ENCODE peak calls at places on chromosomes 11 and 22, in eight cellular contexts. One of them, this sample, is unnamed.

GRCh38 chr11:108117746-108118371 is 3.5 kb upstream of the ACAT1 start:
- DNase-seq in T47D: peak; percentile 76
- DNase-seq in lower lobe of right lung: no peak
- DNase-seq in activated CD4-positive, alpha-beta T cell treated with anti-CD3 and anti-CD28 coated beads, Interleukin-2, amount 50 U/mL, for 1 hour: no peak
- DNase-seq in tibial nerve: no peak
- DNase-seq in fibroblast of villous mesenchyme: peak; percentile 67
- DNase-seq in B cell: peak; percentile 18
- DNase-seq in stimulated activated CD8-positive, alpha-beta memory T cell treated with anti-CD3 and anti-CD28 coated beads, Interleukin-2, amount 100 ng/mL, for 48 hours: no peak
- DNase-seq in this sample: peak; percentile 45

GRCh38 chr11:128575956-128576340 is 11.4 kb downstream of the ETS1 start:
- DNase-seq in B cell: no peak
- DNase-seq in fibroblast of villous mesenchyme: peak; percentile 42
- DNase-seq in T47D: no peak
- DNase-seq in tibial nerve: no peak
- DNase-seq in activated CD4-positive, alpha-beta T cell treated with anti-CD3 and anti-CD28 coated beads, Interleukin-2, amount 50 U/mL, for 1 hour: no peak
- DNase-seq in lower lobe of right lung: no peak
- DNase-seq in stimulated activated CD8-positive, alpha-beta memory T cell treated with anti-CD3 and anti-CD28 coated beads, Interleukin-2, amount 100 ng/mL, for 48 hours: no peak
- DNase-seq in this sample: no peak

GRCh38 chr11:76613901-76614300 is 56.6 kb downstream of the LRRC32 start:
- DNase-seq in fibroblast of villous mesenchyme: no peak
- DNase-seq in lower lobe of right lung: no peak
- DNase-seq in B cell: no peak
- DNase-seq in T47D: no peak
- DNase-seq in activated CD4-positive, alpha-beta T cell treated with anti-CD3 and anti-CD28 coated beads, Interleukin-2, amount 50 U/mL, for 1 hour: no peak
- DNase-seq in stimulated activated CD8-positive, alpha-beta memory T cell treated with anti-CD3 and anti-CD28 coated beads, Interleukin-2, amount 100 ng/mL, for 48 hours: no peak
- DNase-seq in tibial nerve: no peak
- DNase-seq in this sample: no peak

GRCh38 chr22:50483556-50483955 is 2.2 kb downstream of the ADM2 start:
- DNase-seq in B cell: no peak
- DNase-seq in stimulated activated CD8-positive, alpha-beta memory T cell treated with anti-CD3 and anti-CD28 coated beads, Interleukin-2, amount 100 ng/mL, for 48 hours: no peak
- DNase-seq in activated CD4-positive, alpha-beta T cell treated with anti-CD3 and anti-CD28 coated beads, Interleukin-2, amount 50 U/mL, for 1 hour: no peak
- DNase-seq in tibial nerve: no peak
- DNase-seq in T47D: no peak
- DNase-seq in fibroblast of villous mesenchyme: no peak
- DNase-seq in lower lobe of right lung: no peak
- DNase-seq in this sample: no peak

GRCh38 chr11:134207538-134208239 is 16.1 kb downstream of the NCAPD3 start:
- DNase-seq in lower lobe of right lung: peak; percentile 55
- DNase-seq in activated CD4-positive, alpha-beta T cell treated with anti-CD3 and anti-CD28 coated beads, Interleukin-2, amount 50 U/mL, for 1 hour: peak; percentile 65
- DNase-seq in T47D: peak; percentile 63
- DNase-seq in B cell: no peak
- DNase-seq in stimulated activated CD8-positive, alpha-beta memory T cell treated with anti-CD3 and anti-CD28 coated beads, Interleukin-2, amount 100 ng/mL, for 48 hours: peak; percentile 33
- DNase-seq in tibial nerve: no peak
- DNase-seq in fibroblast of villous mesenchyme: peak; percentile 25
- DNase-seq in this sample: peak; percentile 6

GRCh38 chr11:10540546-10540914 is 457 bp downstream of the RNF141 start:
- DNase-seq in tibial nerve: peak; percentile 17
- DNase-seq in lower lobe of right lung: no peak
- DNase-seq in B cell: no peak
- DNase-seq in activated CD4-positive, alpha-beta T cell treated with anti-CD3 and anti-CD28 coated beads, Interleukin-2, amount 50 U/mL, for 1 hour: no peak
- DNase-seq in fibroblast of villous mesenchyme: peak; percentile 43
- DNase-seq in T47D: peak; percentile 38
- DNase-seq in stimulated activated CD8-positive, alpha-beta memory T cell treated with anti-CD3 and anti-CD28 coated beads, Interleukin-2, amount 100 ng/mL, for 48 hours: no peak
- DNase-seq in this sample: no peak

GRCh38 chr11:113806403-113806802 is 26.8 kb downstream of the CLDN25 start:
- DNase-seq in B cell: no peak
- DNase-seq in lower lobe of right lung: no peak
- DNase-seq in tibial nerve: no peak
- DNase-seq in fibroblast of villous mesenchyme: peak; percentile 41
- DNase-seq in T47D: peak; percentile 74
- DNase-seq in activated CD4-positive, alpha-beta T cell treated with anti-CD3 and anti-CD28 coated beads, Interleukin-2, amount 50 U/mL, for 1 hour: no peak
- DNase-seq in stimulated activated CD8-positive, alpha-beta memory T cell treated with anti-CD3 and anti-CD28 coated beads, Interleukin-2, amount 100 ng/mL, for 48 hours: no peak
- DNase-seq in this sample: peak; percentile 31

GRCh38 chr11:122028561-122028960 is 87.5 kb downstream of the BLID start:
- DNase-seq in B cell: no peak
- DNase-seq in fibroblast of villous mesenchyme: peak; percentile 23
- DNase-seq in T47D: no peak
- DNase-seq in lower lobe of right lung: no peak
- DNase-seq in stimulated activated CD8-positive, alpha-beta memory T cell treated with anti-CD3 and anti-CD28 coated beads, Interleukin-2, amount 100 ng/mL, for 48 hours: no peak
- DNase-seq in tibial nerve: no peak
- DNase-seq in activated CD4-positive, alpha-beta T cell treated with anti-CD3 and anti-CD28 coated beads, Interleukin-2, amount 50 U/mL, for 1 hour: no peak
- DNase-seq in this sample: no peak

GRCh38 chr22:23774114-23774921 is 1.7 kb downstream of the MMP11 start:
- DNase-seq in stimulated activated CD8-positive, alpha-beta memory T cell treated with anti-CD3 and anti-CD28 coated beads, Interleukin-2, amount 100 ng/mL, for 48 hours: no peak
- DNase-seq in lower lobe of right lung: no peak
- DNase-seq in B cell: no peak
- DNase-seq in T47D: no peak
- DNase-seq in activated CD4-positive, alpha-beta T cell treated with anti-CD3 and anti-CD28 coated beads, Interleukin-2, amount 50 U/mL, for 1 hour: no peak
- DNase-seq in tibial nerve: no peak
- DNase-seq in fibroblast of villous mesenchyme: no peak
- DNase-seq in this sample: no peak

GRCh38 chr22:46744581-46744980 is 6.5 kb upstream of the CERK start:
- DNase-seq in T47D: no peak
- DNase-seq in activated CD4-positive, alpha-beta T cell treated with anti-CD3 and anti-CD28 coated beads, Interleukin-2, amount 50 U/mL, for 1 hour: no peak
- DNase-seq in B cell: no peak
- DNase-seq in stimulated activated CD8-positive, alpha-beta memory T cell treated with anti-CD3 and anti-CD28 coated beads, Interleukin-2, amount 100 ng/mL, for 48 hours: no peak
- DNase-seq in tibial nerve: no peak
- DNase-seq in fibroblast of villous mesenchyme: no peak
- DNase-seq in lower lobe of right lung: no peak
- DNase-seq in this sample: no peak

GRCh38 chr11:34929794-34930763 is 13.7 kb downstream of the PDHX start:
- DNase-seq in stimulated activated CD8-positive, alpha-beta memory T cell treated with anti-CD3 and anti-CD28 coated beads, Interleukin-2, amount 100 ng/mL, for 48 hours: no peak
- DNase-seq in activated CD4-positive, alpha-beta T cell treated with anti-CD3 and anti-CD28 coated beads, Interleukin-2, amount 50 U/mL, for 1 hour: no peak
- DNase-seq in lower lobe of right lung: no peak
- DNase-seq in T47D: no peak
- DNase-seq in tibial nerve: no peak
- DNase-seq in B cell: no peak
- DNase-seq in fibroblast of villous mesenchyme: no peak
- DNase-seq in this sample: no peak

GRCh38 chr11:1468002-1468401 is 18.6 kb downstream of the MOB2 start:
- DNase-seq in T47D: no peak
- DNase-seq in fibroblast of villous mesenchyme: no peak
- DNase-seq in B cell: no peak
- DNase-seq in stimulated activated CD8-positive, alpha-beta memory T cell treated with anti-CD3 and anti-CD28 coated beads, Interleukin-2, amount 100 ng/mL, for 48 hours: no peak
- DNase-seq in activated CD4-positive, alpha-beta T cell treated with anti-CD3 and anti-CD28 coated beads, Interleukin-2, amount 50 U/mL, for 1 hour: no peak
- DNase-seq in tibial nerve: no peak
- DNase-seq in lower lobe of right lung: no peak
- DNase-seq in this sample: no peak

GRCh38 chr22:46320716-46321386 is 14.7 kb upstream of the TRMU start:
- DNase-seq in fibroblast of villous mesenchyme: no peak
- DNase-seq in activated CD4-positive, alpha-beta T cell treated with anti-CD3 and anti-CD28 coated beads, Interleukin-2, amount 50 U/mL, for 1 hour: no peak
- DNase-seq in stimulated activated CD8-positive, alpha-beta memory T cell treated with anti-CD3 and anti-CD28 coated beads, Interleukin-2, amount 100 ng/mL, for 48 hours: no peak
- DNase-seq in tibial nerve: no peak
- DNase-seq in T47D: no peak
- DNase-seq in lower lobe of right lung: no peak
- DNase-seq in B cell: no peak
- DNase-seq in this sample: no peak

GRCh38 chr11:10520562-10520961 is 20.4 kb downstream of the RNF141 start:
- DNase-seq in tibial nerve: no peak
- DNase-seq in fibroblast of villous mesenchyme: no peak
- DNase-seq in lower lobe of right lung: no peak
- DNase-seq in B cell: no peak
- DNase-seq in T47D: no peak
- DNase-seq in activated CD4-positive, alpha-beta T cell treated with anti-CD3 and anti-CD28 coated beads, Interleukin-2, amount 50 U/mL, for 1 hour: no peak
- DNase-seq in stimulated activated CD8-positive, alpha-beta memory T cell treated with anti-CD3 and anti-CD28 coated beads, Interleukin-2, amount 100 ng/mL, for 48 hours: no peak
- DNase-seq in this sample: no peak

GRCh38 chr11:8728566-8728965 is 46.0 kb downstream of the RPL27A start:
- DNase-seq in tibial nerve: no peak
- DNase-seq in fibroblast of villous mesenchyme: peak; percentile 77
- DNase-seq in activated CD4-positive, alpha-beta T cell treated with anti-CD3 and anti-CD28 coated beads, Interleukin-2, amount 50 U/mL, for 1 hour: no peak
- DNase-seq in lower lobe of right lung: no peak
- DNase-seq in B cell: no peak
- DNase-seq in T47D: no peak
- DNase-seq in stimulated activated CD8-positive, alpha-beta memory T cell treated with anti-CD3 and anti-CD28 coated beads, Interleukin-2, amount 100 ng/mL, for 48 hours: no peak
- DNase-seq in this sample: peak; percentile 19

GRCh38 chr11:34028407-34028804 is 23.1 kb upstream of the CAPRIN1 start:
- DNase-seq in T47D: no peak
- DNase-seq in lower lobe of right lung: no peak
- DNase-seq in activated CD4-positive, alpha-beta T cell treated with anti-CD3 and anti-CD28 coated beads, Interleukin-2, amount 50 U/mL, for 1 hour: no peak
- DNase-seq in fibroblast of villous mesenchyme: no peak
- DNase-seq in tibial nerve: no peak
- DNase-seq in B cell: no peak
- DNase-seq in stimulated activated CD8-positive, alpha-beta memory T cell treated with anti-CD3 and anti-CD28 coated beads, Interleukin-2, amount 100 ng/mL, for 48 hours: no peak
- DNase-seq in this sample: peak; percentile 2

GRCh38 chr11:3167143-3168119 is 2.3 kb upstream of the OSBPL5 start:
- DNase-seq in B cell: no peak
- DNase-seq in T47D: no peak
- DNase-seq in fibroblast of villous mesenchyme: no peak
- DNase-seq in activated CD4-positive, alpha-beta T cell treated with anti-CD3 and anti-CD28 coated beads, Interleukin-2, amount 50 U/mL, for 1 hour: no peak
- DNase-seq in stimulated activated CD8-positive, alpha-beta memory T cell treated with anti-CD3 and anti-CD28 coated beads, Interleukin-2, amount 100 ng/mL, for 48 hours: no peak
- DNase-seq in lower lobe of right lung: peak; percentile 24
- DNase-seq in tibial nerve: peak; percentile 11
- DNase-seq in this sample: no peak

GRCh38 chr11:128039140-128040021 is 548.0 kb downstream of the ETS1 start:
- DNase-seq in fibroblast of villous mesenchyme: peak; percentile 91
- DNase-seq in stimulated activated CD8-positive, alpha-beta memory T cell treated with anti-CD3 and anti-CD28 coated beads, Interleukin-2, amount 100 ng/mL, for 48 hours: peak; percentile 64
- DNase-seq in T47D: peak; percentile 81
- DNase-seq in activated CD4-positive, alpha-beta T cell treated with anti-CD3 and anti-CD28 coated beads, Interleukin-2, amount 50 U/mL, for 1 hour: peak; percentile 71
- DNase-seq in B cell: peak; percentile 23
- DNase-seq in lower lobe of right lung: peak; percentile 82
- DNase-seq in tibial nerve: no peak
- DNase-seq in this sample: peak; percentile 83

GRCh38 chr22:24957043-24957442 is 4.5 kb downstream of the KIAA1671 start:
- DNase-seq in stimulated activated CD8-positive, alpha-beta memory T cell treated with anti-CD3 and anti-CD28 coated beads, Interleukin-2, amount 100 ng/mL, for 48 hours: no peak
- DNase-seq in lower lobe of right lung: no peak
- DNase-seq in fibroblast of villous mesenchyme: no peak
- DNase-seq in B cell: no peak
- DNase-seq in tibial nerve: no peak
- DNase-seq in T47D: no peak
- DNase-seq in activated CD4-positive, alpha-beta T cell treated with anti-CD3 and anti-CD28 coated beads, Interleukin-2, amount 50 U/mL, for 1 hour: no peak
- DNase-seq in this sample: no peak

GRCh38 chr11:20008870-20009644 is 151.2 kb downstream of the DBX1 start:
- DNase-seq in fibroblast of villous mesenchyme: no peak
- DNase-seq in B cell: no peak
- DNase-seq in lower lobe of right lung: no peak
- DNase-seq in stimulated activated CD8-positive, alpha-beta memory T cell treated with anti-CD3 and anti-CD28 coated beads, Interleukin-2, amount 100 ng/mL, for 48 hours: no peak
- DNase-seq in T47D: no peak
- DNase-seq in activated CD4-positive, alpha-beta T cell treated with anti-CD3 and anti-CD28 coated beads, Interleukin-2, amount 50 U/mL, for 1 hour: no peak
- DNase-seq in tibial nerve: no peak
- DNase-seq in this sample: no peak

GRCh38 chr11:62122076-62122475 is 1.7 kb upstream of the INCENP start:
- DNase-seq in activated CD4-positive, alpha-beta T cell treated with anti-CD3 and anti-CD28 coated beads, Interleukin-2, amount 50 U/mL, for 1 hour: no peak
- DNase-seq in T47D: peak; percentile 51
- DNase-seq in B cell: no peak
- DNase-seq in stimulated activated CD8-positive, alpha-beta memory T cell treated with anti-CD3 and anti-CD28 coated beads, Interleukin-2, amount 100 ng/mL, for 48 hours: no peak
- DNase-seq in fibroblast of villous mesenchyme: no peak
- DNase-seq in tibial nerve: no peak
- DNase-seq in lower lobe of right lung: no peak
- DNase-seq in this sample: no peak

GRCh38 chr11:120537996-120538395 is 26.4 kb downstream of the GRIK4 start:
- DNase-seq in lower lobe of right lung: no peak
- DNase-seq in T47D: no peak
- DNase-seq in B cell: no peak
- DNase-seq in tibial nerve: no peak
- DNase-seq in stimulated activated CD8-positive, alpha-beta memory T cell treated with anti-CD3 and anti-CD28 coated beads, Interleukin-2, amount 100 ng/mL, for 48 hours: no peak
- DNase-seq in activated CD4-positive, alpha-beta T cell treated with anti-CD3 and anti-CD28 coated beads, Interleukin-2, amount 50 U/mL, for 1 hour: no peak
- DNase-seq in fibroblast of villous mesenchyme: no peak
- DNase-seq in this sample: no peak

GRCh38 chr11:119617343-119617713 is 111.7 kb downstream of the NECTIN1 start:
- DNase-seq in lower lobe of right lung: no peak
- DNase-seq in stimulated activated CD8-positive, alpha-beta memory T cell treated with anti-CD3 and anti-CD28 coated beads, Interleukin-2, amount 100 ng/mL, for 48 hours: no peak
- DNase-seq in tibial nerve: no peak
- DNase-seq in activated CD4-positive, alpha-beta T cell treated with anti-CD3 and anti-CD28 coated beads, Interleukin-2, amount 50 U/mL, for 1 hour: no peak
- DNase-seq in B cell: no peak
- DNase-seq in fibroblast of villous mesenchyme: peak; percentile 7
- DNase-seq in T47D: no peak
- DNase-seq in this sample: no peak

GRCh38 chr11:31810779-31811647 is at the start of gene PAX6:
- DNase-seq in activated CD4-positive, alpha-beta T cell treated with anti-CD3 and anti-CD28 coated beads, Interleukin-2, amount 50 U/mL, for 1 hour: peak; percentile 24
- DNase-seq in lower lobe of right lung: peak; percentile 68
- DNase-seq in stimulated activated CD8-positive, alpha-beta memory T cell treated with anti-CD3 and anti-CD28 coated beads, Interleukin-2, amount 100 ng/mL, for 48 hours: no peak
- DNase-seq in B cell: peak; percentile 73
- DNase-seq in T47D: peak; percentile 79
- DNase-seq in tibial nerve: no peak
- DNase-seq in fibroblast of villous mesenchyme: peak; percentile 14
- DNase-seq in this sample: no peak

GRCh38 chr11:36186797-36187196 is 102.4 kb downstream of the COMMD9 start:
- DNase-seq in fibroblast of villous mesenchyme: no peak
- DNase-seq in B cell: no peak
- DNase-seq in lower lobe of right lung: no peak
- DNase-seq in activated CD4-positive, alpha-beta T cell treated with anti-CD3 and anti-CD28 coated beads, Interleukin-2, amount 50 U/mL, for 1 hour: no peak
- DNase-seq in T47D: no peak
- DNase-seq in tibial nerve: no peak
- DNase-seq in stimulated activated CD8-positive, alpha-beta memory T cell treated with anti-CD3 and anti-CD28 coated beads, Interleukin-2, amount 100 ng/mL, for 48 hours: no peak
- DNase-seq in this sample: no peak

GRCh38 chr11:78339483-78339882 is 78.1 kb downstream of the GAB2 start:
- DNase-seq in stimulated activated CD8-positive, alpha-beta memory T cell treated with anti-CD3 and anti-CD28 coated beads, Interleukin-2, amount 100 ng/mL, for 48 hours: no peak
- DNase-seq in lower lobe of right lung: no peak
- DNase-seq in T47D: no peak
- DNase-seq in B cell: no peak
- DNase-seq in fibroblast of villous mesenchyme: no peak
- DNase-seq in tibial nerve: no peak
- DNase-seq in activated CD4-positive, alpha-beta T cell treated with anti-CD3 and anti-CD28 coated beads, Interleukin-2, amount 50 U/mL, for 1 hour: no peak
- DNase-seq in this sample: no peak

GRCh38 chr22:27832606-27833005 is 31.1 kb upstream of the MN1 start:
- DNase-seq in B cell: no peak
- DNase-seq in lower lobe of right lung: no peak
- DNase-seq in T47D: no peak
- DNase-seq in activated CD4-positive, alpha-beta T cell treated with anti-CD3 and anti-CD28 coated beads, Interleukin-2, amount 50 U/mL, for 1 hour: no peak
- DNase-seq in tibial nerve: no peak
- DNase-seq in stimulated activated CD8-positive, alpha-beta memory T cell treated with anti-CD3 and anti-CD28 coated beads, Interleukin-2, amount 100 ng/mL, for 48 hours: no peak
- DNase-seq in fibroblast of villous mesenchyme: no peak
- DNase-seq in this sample: no peak

GRCh38 chr11:133778161-133778560 is 67.2 kb downstream of the SPATA19 start:
- DNase-seq in fibroblast of villous mesenchyme: no peak
- DNase-seq in B cell: no peak
- DNase-seq in activated CD4-positive, alpha-beta T cell treated with anti-CD3 and anti-CD28 coated beads, Interleukin-2, amount 50 U/mL, for 1 hour: no peak
- DNase-seq in stimulated activated CD8-positive, alpha-beta memory T cell treated with anti-CD3 and anti-CD28 coated beads, Interleukin-2, amount 100 ng/mL, for 48 hours: no peak
- DNase-seq in T47D: peak; percentile 39
- DNase-seq in lower lobe of right lung: no peak
- DNase-seq in tibial nerve: no peak
- DNase-seq in this sample: no peak

GRCh38 chr11:88354909-88355308 is 17.4 kb upstream of the CTSC start:
- DNase-seq in B cell: no peak
- DNase-seq in fibroblast of villous mesenchyme: no peak
- DNase-seq in T47D: no peak
- DNase-seq in lower lobe of right lung: no peak
- DNase-seq in stimulated activated CD8-positive, alpha-beta memory T cell treated with anti-CD3 and anti-CD28 coated beads, Interleukin-2, amount 100 ng/mL, for 48 hours: no peak
- DNase-seq in activated CD4-positive, alpha-beta T cell treated with anti-CD3 and anti-CD28 coated beads, Interleukin-2, amount 50 U/mL, for 1 hour: no peak
- DNase-seq in tibial nerve: no peak
- DNase-seq in this sample: no peak

GRCh38 chr11:111363985-111364384 is 15.1 kb downstream of the POU2AF1 start:
- DNase-seq in T47D: no peak
- DNase-seq in fibroblast of villous mesenchyme: no peak
- DNase-seq in stimulated activated CD8-positive, alpha-beta memory T cell treated with anti-CD3 and anti-CD28 coated beads, Interleukin-2, amount 100 ng/mL, for 48 hours: no peak
- DNase-seq in activated CD4-positive, alpha-beta T cell treated with anti-CD3 and anti-CD28 coated beads, Interleukin-2, amount 50 U/mL, for 1 hour: no peak
- DNase-seq in B cell: no peak
- DNase-seq in tibial nerve: no peak
- DNase-seq in lower lobe of right lung: no peak
- DNase-seq in this sample: no peak

GRCh38 chr11:96113100-96113710 is 189.3 kb upstream of the MTMR2 start:
- DNase-seq in stimulated activated CD8-positive, alpha-beta memory T cell treated with anti-CD3 and anti-CD28 coated beads, Interleukin-2, amount 100 ng/mL, for 48 hours: no peak
- DNase-seq in lower lobe of right lung: no peak
- DNase-seq in tibial nerve: no peak
- DNase-seq in B cell: no peak
- DNase-seq in activated CD4-positive, alpha-beta T cell treated with anti-CD3 and anti-CD28 coated beads, Interleukin-2, amount 50 U/mL, for 1 hour: no peak
- DNase-seq in T47D: no peak
- DNase-seq in fibroblast of villous mesenchyme: peak; percentile 36
- DNase-seq in this sample: peak; percentile 60

GRCh38 chr11:120209750-120210650 is 832 bp upstream of the OAF start:
- DNase-seq in B cell: no peak
- DNase-seq in stimulated activated CD8-positive, alpha-beta memory T cell treated with anti-CD3 and anti-CD28 coated beads, Interleukin-2, amount 100 ng/mL, for 48 hours: no peak
- DNase-seq in activated CD4-positive, alpha-beta T cell treated with anti-CD3 and anti-CD28 coated beads, Interleukin-2, amount 50 U/mL, for 1 hour: no peak
- DNase-seq in lower lobe of right lung: no peak
- DNase-seq in tibial nerve: no peak
- DNase-seq in fibroblast of villous mesenchyme: peak; percentile 51
- DNase-seq in T47D: no peak
- DNase-seq in this sample: no peak

GRCh38 chr11:120662071-120662611 is 150.6 kb downstream of the GRIK4 start:
- DNase-seq in stimulated activated CD8-positive, alpha-beta memory T cell treated with anti-CD3 and anti-CD28 coated beads, Interleukin-2, amount 100 ng/mL, for 48 hours: no peak
- DNase-seq in lower lobe of right lung: no peak
- DNase-seq in tibial nerve: no peak
- DNase-seq in fibroblast of villous mesenchyme: no peak
- DNase-seq in B cell: no peak
- DNase-seq in T47D: peak; percentile 53
- DNase-seq in activated CD4-positive, alpha-beta T cell treated with anti-CD3 and anti-CD28 coated beads, Interleukin-2, amount 50 U/mL, for 1 hour: no peak
- DNase-seq in this sample: no peak

GRCh38 chr11:64448599-64449380 is 89.8 kb downstream of the RPS6KA4 start:
- DNase-seq in tibial nerve: peak; percentile 44
- DNase-seq in stimulated activated CD8-positive, alpha-beta memory T cell treated with anti-CD3 and anti-CD28 coated beads, Interleukin-2, amount 100 ng/mL, for 48 hours: peak; percentile 63
- DNase-seq in fibroblast of villous mesenchyme: peak; percentile 59
- DNase-seq in activated CD4-positive, alpha-beta T cell treated with anti-CD3 and anti-CD28 coated beads, Interleukin-2, amount 50 U/mL, for 1 hour: peak; percentile 70
- DNase-seq in T47D: peak; percentile 93
- DNase-seq in lower lobe of right lung: peak; percentile 89
- DNase-seq in B cell: peak; percentile 76
- DNase-seq in this sample: peak; percentile 39